ENCODE peak calls at places on chromosomes 1 and 21, in eight cellular contexts. I is colonic mucosa, P is tibial artery, M is HCT116, V is cardiac muscle cell, L is foreskin keratinocyte, S is body of pancreas, T is AG04450. O is an unnamed sample.

GRCh38 chr1:23168079-23168461 is 586 bp downstream of the LUZP1 start:
- DNase-seq in I (peak), P (peak), M (no peak), V (peak), L (no peak), S (peak), T (no peak), O (peak)

GRCh38 chr1:151130837-151131586 is 15.4 kb downstream of the SEMA6C start:
- DNase-seq in I (peak), P (peak), M (no peak), V (peak), L (peak), S (peak), T (peak), O (peak)

GRCh38 chr1:19749685-19750084 is 50.0 kb downstream of the TMCO4 start:
- DNase-seq in I (no peak), P (no peak), M (no peak), V (no peak), L (no peak), S (no peak), T (no peak), O (no peak)

GRCh38 chr1:47208374-47208850 is 18.6 kb upstream of the PDZK1IP1 start:
- DNase-seq in I (no peak), P (no peak), M (no peak), V (no peak), L (no peak), S (no peak), T (no peak), O (no peak)

GRCh38 chr1:225329041-225329440 is 98.8 kb downstream of the LBR start:
- DNase-seq in I (no peak), P (no peak), M (no peak), V (no peak), L (no peak), S (no peak), T (no peak), O (no peak)

GRCh38 chr1:116997666-116998065 is 3.9 kb upstream of the CD101 start:
- DNase-seq in I (no peak), P (no peak), M (no peak), V (no peak), L (no peak), S (no peak), T (no peak), O (no peak)

GRCh38 chr1:99702221-99702620 is 56.3 kb downstream of the PALMD start:
- DNase-seq in I (no peak), P (no peak), M (no peak), V (no peak), L (no peak), S (no peak), T (no peak), O (no peak)

GRCh38 chr1:42669936-42670335 is 11.7 kb downstream of the PPIH start:
- DNase-seq in I (no peak), P (no peak), M (no peak), V (no peak), L (no peak), S (no peak), T (no peak), O (no peak)

GRCh38 chr1:239951518-239952130 is 140.1 kb upstream of the FMN2 start:
- DNase-seq in I (peak), P (no peak), M (peak), V (peak), L (no peak), S (peak), T (peak), O (peak)

DNA sequence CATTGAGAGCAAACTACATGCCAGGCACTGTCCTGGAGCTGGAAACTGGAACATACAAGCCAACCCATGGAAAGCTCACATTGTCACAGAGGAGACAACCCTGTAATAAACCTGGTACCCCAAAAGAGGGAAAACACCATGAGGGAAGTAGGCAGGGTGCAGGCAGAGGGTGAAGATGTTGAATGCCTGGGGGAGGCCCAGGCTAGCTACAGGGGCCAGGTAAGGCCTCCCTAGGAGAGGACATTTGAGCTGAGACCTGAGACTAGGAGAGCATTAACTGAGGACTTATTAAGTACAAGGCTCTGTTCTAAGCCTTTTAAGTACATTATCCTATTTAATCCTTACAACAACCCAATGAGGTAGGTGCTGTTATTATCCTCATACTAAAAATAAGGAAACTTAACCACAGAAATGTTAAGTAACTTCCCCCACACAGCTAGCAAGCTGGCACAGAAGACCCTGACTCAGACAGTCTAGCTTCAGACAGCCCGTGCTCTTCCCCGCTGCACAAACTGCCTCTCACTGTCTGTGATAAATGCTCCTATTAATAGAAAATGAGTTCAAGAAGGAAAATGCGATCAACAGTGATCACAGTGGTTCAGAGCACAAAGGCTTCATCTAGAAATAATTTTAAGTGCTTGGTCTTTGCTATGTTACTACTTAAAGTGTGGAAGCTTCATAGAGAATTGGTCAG is 41.8 kb downstream of the ZNF281 start:
- DNase-seq in I (no peak), P (no peak), M (no peak), V (no peak), L (no peak), S (peak), T (peak), O (no peak)
- H3K27ac ChIP-seq in I (no peak), P (no peak), M (no peak), V (no peak), L (no peak), S (no peak), T (peak), O (peak)

DNA sequence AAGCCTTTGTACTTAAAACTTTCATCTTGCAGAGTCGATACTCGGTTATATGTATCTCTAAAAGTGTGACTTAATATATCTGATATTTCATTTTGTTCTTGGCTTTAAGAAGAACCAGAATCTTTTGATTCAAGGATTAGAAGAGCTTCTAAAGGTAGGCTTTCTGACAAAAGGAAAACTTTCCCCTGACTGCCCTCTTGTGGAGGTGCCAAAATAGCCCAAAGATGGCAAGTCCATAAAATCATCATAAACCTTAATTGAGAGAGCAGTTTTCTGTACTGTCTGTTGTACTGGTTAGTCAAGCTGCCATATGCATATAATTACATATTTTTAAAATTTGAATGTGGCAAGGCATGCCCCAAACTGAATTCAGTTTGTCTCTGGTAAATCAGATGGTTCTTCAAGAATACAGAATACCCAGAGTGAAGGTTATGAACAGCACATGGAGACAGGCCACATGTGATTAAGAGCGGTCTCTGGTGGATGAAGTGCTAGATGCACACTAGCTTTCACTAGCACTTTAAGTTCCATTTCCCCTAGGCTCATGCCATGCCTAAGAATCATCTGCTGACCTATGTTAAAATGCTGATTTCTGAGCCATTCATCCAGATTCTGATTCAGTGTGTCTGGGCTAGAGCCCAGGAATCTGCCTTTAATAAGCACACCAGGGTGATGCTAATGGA is 27.7 kb upstream of the ELAVL4 start:
- DNase-seq in I (peak), P (no peak), M (no peak), V (no peak), L (no peak), S (peak), T (no peak), O (no peak)
- TF ChIP-seq CTCF in I (no peak), P (no peak), M (peak), V (no peak), L (peak), S (peak), T (no peak), O (peak)

DNA sequence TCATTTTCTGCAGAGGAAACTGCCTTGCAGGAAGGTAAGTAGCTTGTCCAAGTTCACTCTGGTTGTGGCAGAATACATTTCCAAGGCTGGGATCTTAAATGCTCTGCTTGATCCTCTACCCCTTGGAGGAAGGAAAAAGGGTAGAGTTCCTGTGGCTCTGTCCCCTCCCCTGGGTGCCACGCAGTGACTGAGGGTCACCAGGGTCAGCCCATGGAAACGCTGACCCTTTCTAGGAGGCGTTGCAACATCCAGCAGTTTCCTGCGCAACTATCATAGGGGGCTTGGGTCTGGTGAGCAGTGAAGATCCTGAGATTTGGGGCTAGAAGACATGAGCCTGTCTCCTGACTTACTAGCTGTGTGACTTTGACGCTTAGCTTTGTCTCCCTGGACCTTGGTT is 29.4 kb upstream of the EPS8L3 start:
- DNase-seq in I (peak), P (peak), M (no peak), V (no peak), L (no peak), S (no peak), T (no peak), O (no peak)
- H3K27ac ChIP-seq in I (peak), P (peak), M (no peak), V (no peak), L (no peak), S (peak), T (no peak), O (peak)

DNA sequence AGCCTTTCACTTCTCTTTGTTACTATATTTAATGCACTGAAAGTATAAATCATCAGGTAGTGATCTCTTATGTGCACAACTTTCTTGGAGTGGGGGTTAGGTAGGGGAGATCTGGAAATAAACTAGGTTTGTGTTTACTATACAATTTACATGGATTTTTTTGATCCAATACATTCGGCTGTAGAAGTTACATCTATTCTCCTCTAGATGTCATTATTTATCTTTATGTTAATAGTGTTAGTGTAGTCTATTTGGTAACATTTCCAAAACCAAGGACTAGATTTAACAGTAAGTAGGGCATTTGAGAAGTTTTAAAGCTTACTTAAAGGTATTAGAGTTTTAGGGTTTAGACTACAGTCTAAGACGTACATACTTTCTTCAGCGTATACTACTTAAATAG is 5.4 kb downstream of the VPS45 start:
- DNase-seq in I (no peak), P (no peak), M (peak), V (no peak), L (no peak), S (no peak), T (no peak), O (no peak)
- TF ChIP-seq CTCF in I (peak), P (peak), M (peak), V (peak), L (peak), S (no peak), T (peak), O (peak)

DNA sequence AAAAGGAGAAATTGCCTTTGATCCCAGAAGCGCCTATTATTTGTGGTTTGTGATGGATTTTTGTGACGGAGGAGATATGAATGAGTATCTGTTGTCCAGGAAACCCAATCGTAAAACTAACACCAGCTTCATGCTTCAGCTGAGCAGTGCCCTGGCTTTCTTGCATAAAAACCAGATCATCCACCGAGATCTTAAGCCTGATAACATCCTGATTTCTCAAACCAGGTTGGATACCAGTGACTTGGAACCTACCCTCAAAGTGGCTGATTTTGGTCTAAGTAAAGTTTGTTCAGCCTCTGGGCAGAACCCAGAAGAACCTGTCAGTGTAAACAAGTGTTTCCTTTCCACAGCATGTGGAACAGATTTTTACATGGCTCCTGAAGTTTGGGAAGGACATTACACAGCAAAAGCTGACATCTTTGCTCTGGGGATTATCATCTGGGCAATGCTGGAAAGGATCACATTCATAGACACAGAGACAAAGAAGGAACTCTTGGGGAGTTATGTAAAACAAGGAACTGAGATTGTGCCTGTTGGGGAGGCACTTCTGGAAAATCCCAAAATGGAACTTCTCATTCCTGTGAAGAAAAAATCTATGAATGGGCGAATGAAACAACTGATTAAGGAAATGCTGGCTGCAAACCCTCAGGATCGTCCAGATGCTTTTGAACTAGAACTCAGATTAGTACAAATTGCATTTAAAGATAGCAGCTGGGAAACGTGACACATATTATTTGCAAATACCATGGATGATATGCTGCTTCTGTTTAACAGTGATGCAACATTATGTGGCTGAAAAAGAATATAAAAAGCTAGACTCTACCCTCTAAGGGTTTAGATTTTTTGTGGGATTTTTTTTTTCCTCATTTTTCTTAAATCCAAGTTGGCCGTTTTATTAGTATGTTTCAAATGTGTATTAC is 10.5 kb downstream of the PDIK1L start:
- DNase-seq in I (no peak), P (no peak), M (no peak), V (no peak), L (no peak), S (no peak), T (no peak), O (no peak)
- H3K27ac ChIP-seq in I (peak), P (no peak), M (no peak), V (peak), L (no peak), S (peak), T (no peak), O (peak)

DNA sequence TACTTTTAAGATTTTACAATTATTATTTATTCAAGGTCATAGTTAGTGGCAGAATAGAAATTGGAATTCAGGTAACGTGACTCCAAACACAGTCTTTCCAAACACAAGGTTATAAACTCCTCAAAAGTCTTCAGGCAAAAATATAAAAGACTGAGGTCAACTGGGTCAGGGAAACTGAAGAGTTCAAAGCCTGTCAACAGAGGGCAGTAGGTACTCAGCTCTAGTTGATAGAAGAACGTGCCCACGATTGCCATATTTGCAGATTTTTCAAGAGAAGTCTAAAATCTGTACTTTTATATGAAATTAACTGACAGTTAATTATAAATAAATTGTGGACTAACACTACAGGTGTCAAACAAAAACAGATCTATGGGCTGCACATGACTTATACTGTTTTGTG is 135.0 kb downstream of the LHX4 start:
- DNase-seq in I (no peak), P (no peak), M (no peak), V (no peak), L (no peak), S (peak), T (no peak), O (no peak)
- TF ChIP-seq CTCF in I (no peak), P (no peak), M (peak), V (no peak), L (peak), S (peak), T (no peak), O (no peak)

GRCh38 chr21:40204956-40205355 is 337.7 kb downstream of the PCP4 start:
- DNase-seq in I (no peak), P (no peak), M (no peak), V (no peak), L (no peak), S (no peak), T (no peak), O (no peak)
- H3K27ac ChIP-seq in I (no peak), P (no peak), M (no peak), V (no peak), L (no peak), S (no peak), T (no peak), O (no peak)

DNA sequence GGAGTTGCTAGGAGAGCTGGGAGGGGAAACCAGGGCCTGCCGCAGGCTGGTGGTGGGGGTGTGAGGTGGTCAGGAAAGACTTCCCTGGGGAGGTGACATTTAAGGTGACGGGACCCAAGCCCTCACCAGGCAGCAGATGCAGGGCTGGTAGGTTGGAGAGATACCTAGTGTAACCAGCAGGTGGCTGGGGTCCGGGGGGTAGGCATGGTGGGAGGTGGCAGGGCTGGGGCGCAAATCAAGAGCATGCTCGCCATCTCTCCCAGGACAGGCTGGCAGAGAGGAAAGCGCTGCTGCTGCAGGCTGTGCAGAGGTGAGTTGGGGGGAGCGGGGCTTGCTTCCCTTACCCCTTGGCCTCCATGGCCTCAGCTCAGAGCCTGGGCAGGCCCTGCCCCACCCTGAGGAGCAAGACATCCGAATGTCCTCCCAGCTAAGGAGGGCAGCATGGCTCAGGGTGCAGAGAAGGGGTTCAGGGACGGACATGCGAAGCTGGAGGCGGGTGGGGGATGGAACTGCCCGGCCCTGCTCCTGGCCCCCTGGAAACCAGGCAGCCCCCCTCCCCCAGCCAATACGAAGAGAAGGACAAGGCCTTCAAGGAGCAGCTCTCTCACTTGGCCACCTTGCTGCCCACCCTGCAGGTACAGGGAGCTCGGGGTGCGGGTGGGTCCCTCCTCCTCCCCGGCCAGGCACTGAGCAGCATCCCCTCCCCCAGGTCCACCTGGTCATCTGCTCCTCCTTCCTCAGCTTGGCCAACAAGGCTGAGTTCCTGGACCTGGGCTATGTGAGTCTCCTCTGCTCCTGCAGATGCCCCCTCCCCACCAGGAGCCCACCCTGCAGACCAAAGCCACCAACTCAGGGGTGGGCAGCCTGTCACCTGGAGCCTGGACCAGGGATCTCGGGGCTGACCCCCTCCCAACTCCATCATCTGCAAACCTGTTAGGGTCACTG is 4.0 kb downstream of the RNF207 start:
- DNase-seq in I (peak), P (no peak), M (no peak), V (no peak), L (no peak), S (no peak), T (no peak), O (no peak)
- TF ChIP-seq CTCF in I (no peak), P (no peak), M (peak), V (no peak), L (no peak), S (no peak), T (peak), O (no peak)

O was measured in left ventricle myocardium inferior.